ENCODE peak calls at places on chromosomes 6 and 20, in six cellular contexts. I is fibroblast of lung; N is keratinocyte; K is suprapubic skin; P is transverse colon; W is CD8-positive, alpha-beta T cell. J is an unnamed sample. For H3K9me3, the result is how much of the 10 kb centered on the place peaks cover.

GRCh38 chr6:149779644-149779963 is 30.1 kb downstream of the PCMT1 start:
- DNase-seq in I (peak), N (no peak), K (no peak), P (no peak), W (no peak), J (no peak)

GRCh38 chr20:43962518-43962917 is 47.9 kb downstream of the TOX2 start:
- DNase-seq in I (no peak), N (no peak), K (no peak), P (no peak), W (no peak), J (no peak)

GRCh38 chr6:157966990-157967389 is 14.7 kb upstream of the SYNJ2 start:
- DNase-seq in I (no peak), N (no peak), K (no peak), P (peak), W (peak), J (no peak)

GRCh38 chr6:113428702-113429101 is 428.4 kb upstream of the MARCKS start:
- DNase-seq in I (peak), N (no peak), K (no peak), P (no peak), W (no peak), J (no peak)

GRCh38 chr6:138404666-138405337 is 779 bp downstream of the HEBP2 start:
- DNase-seq in I (peak), N (no peak), K (peak), P (peak), W (peak), J (peak)

GRCh38 chr6:43393597-43393996 is 24.1 kb upstream of the ZNF318 start:
- DNase-seq in I (no peak), N (no peak), K (no peak), P (no peak), W (no peak), J (no peak)

GRCh38 chr6:13696226-13696625 is 15.4 kb downstream of the RANBP9 start:
- DNase-seq in I (peak), N (no peak), K (no peak), P (no peak), W (no peak), J (no peak)

GRCh38 chr6:41734666-41735426 is 562 bp downstream of the TFEB start:
- DNase-seq in I (peak), N (no peak), K (peak), P (peak), W (peak), J (peak)

GRCh38 chr6:159062564-159062945 is 17.8 kb upstream of the TAGAP start:
- DNase-seq in I (no peak), N (no peak), K (no peak), P (no peak), W (peak), J (peak)

GRCh38 chr6:138593100-138593877 is 94.0 kb upstream of the NHSL1 start:
- DNase-seq in I (peak), N (peak), K (no peak), P (peak), W (peak), J (no peak)

GRCh38 chr6:139625998-139626975 is 251.8 kb upstream of the CITED2 start:
- DNase-seq in I (peak), N (no peak), K (no peak), P (no peak), W (no peak), J (no peak)

GRCh38 chr20:31515775-31516107 is 1.5 kb downstream of the HM13 start:
- DNase-seq in I (no peak), N (no peak), K (no peak), P (peak), W (no peak), J (no peak)

GRCh38 chr20:33377366-33377765 is 24.0 kb downstream of the CDK5RAP1 start:
- DNase-seq in I (no peak), N (no peak), K (no peak), P (no peak), W (no peak), J (no peak)

GRCh38 chr6:52077961-52078613 is 9.3 kb downstream of the PKHD1 start:
- DNase-seq in I (no peak), N (no peak), K (no peak), P (no peak), W (no peak), J (no peak)

GRCh38 chr6:90184334-90185298 is 112.0 kb downstream of the BACH2 start:
- DNase-seq in I (peak), N (peak), K (no peak), P (no peak), W (no peak), J (no peak)

GRCh38 chr20:24772667-24773066 is 176.4 kb upstream of the CST7 start:
- DNase-seq in I (no peak), N (no peak), K (peak), P (no peak), W (no peak), J (no peak)

GRCh38 chr6:16807956-16808355 is 46.7 kb upstream of the ATXN1 start:
- DNase-seq in I (no peak), N (no peak), K (no peak), P (no peak), W (no peak), J (no peak)

GRCh38 chr20:41862023-41862422 is 243.8 kb upstream of the CHD6 start:
- DNase-seq in I (no peak), N (no peak), K (no peak), P (no peak), W (no peak), J (no peak)

GRCh38 chr6:167825759-167826229 is 917 bp upstream of the AFDN start:
- DNase-seq in I (peak), N (no peak), K (no peak), P (peak), W (peak), J (peak)

GRCh38 chr6:55875420-55875819 is at the start of gene BMP5:
- DNase-seq in I (no peak), N (no peak), K (no peak), P (no peak), W (no peak), J (no peak)
- H3K27ac ChIP-seq in I (no peak), N (no peak), K (no peak), P (no peak), W (no peak), J (no peak)

GRCh38 chr6:722608-723007 is 29.7 kb upstream of the EXOC2 start:
- DNase-seq in I (peak), N (no peak), K (no peak), P (no peak), W (no peak), J (no peak)

GRCh38 chr6:722077-722524 is 29.2 kb upstream of the EXOC2 start:
- DNase-seq in I (peak), N (peak), K (no peak), P (peak), W (peak), J (peak)

GRCh38 chr6:727796-728195 is 34.9 kb upstream of the EXOC2 start:
- DNase-seq in I (no peak), N (no peak), K (no peak), P (no peak), W (no peak), J (no peak)

GRCh38 chr6:718345-718744 is 25.4 kb upstream of the EXOC2 start:
- DNase-seq in I (no peak), N (no peak), K (no peak), P (no peak), W (no peak), J (no peak)

DNA sequence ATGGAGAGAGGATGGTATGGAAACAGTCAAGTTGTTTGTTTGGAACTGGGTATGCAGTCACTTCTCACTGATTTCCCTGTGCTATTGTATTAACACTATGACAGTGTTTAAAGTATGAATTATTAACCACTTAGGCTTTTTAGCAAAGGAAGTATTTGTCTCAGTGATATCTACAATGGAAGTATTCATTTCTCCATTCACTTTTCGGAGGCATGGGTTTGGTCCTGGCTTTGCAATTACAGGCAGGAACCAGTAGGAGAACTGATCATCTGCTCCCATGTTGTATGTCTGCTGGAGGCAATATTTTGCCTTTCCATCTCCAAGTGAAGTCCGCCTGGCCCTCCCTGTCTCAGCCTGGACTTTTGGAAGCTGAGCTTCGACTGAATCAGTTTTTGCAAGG is 30.6 kb upstream of the EXOC2 start:
- DNase-seq in I (no peak), N (no peak), K (no peak), P (no peak), W (no peak), J (no peak)
- TF ChIP-seq CTCF in I (peak), N (peak), K (no peak), P (no peak), W (no peak), J (no peak)

DNA sequence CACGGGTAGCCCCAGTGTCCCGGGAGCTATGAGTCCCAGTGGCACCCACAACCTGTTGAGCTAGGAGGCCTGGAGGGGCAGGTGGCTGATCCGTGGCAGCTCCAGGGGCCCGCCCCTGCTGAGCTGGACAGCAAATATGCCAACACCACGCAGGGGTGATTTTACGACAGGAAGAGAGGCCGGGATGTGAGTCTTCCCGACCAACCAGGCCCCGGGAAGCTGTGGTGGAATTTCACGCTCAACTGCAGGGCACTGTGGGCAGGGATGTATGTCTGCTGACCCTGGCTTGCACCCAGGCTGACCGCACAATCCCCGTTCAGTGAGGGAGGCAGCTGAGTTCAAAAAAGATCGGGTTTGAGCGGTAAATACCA is 183.9 kb downstream of the ERMARD start:
- DNase-seq in I (no peak), N (no peak), K (no peak), P (no peak), W (no peak), J (no peak)
- H3K9me3 ChIP-seq in I (under half), N (under half), K (under half), P (under half), W (under half), J (under half)

GRCh38 chr6:24908555-24908954 is 27.2 kb downstream of the RIPOR2 start:
- DNase-seq in I (no peak), N (no peak), K (no peak), P (no peak), W (no peak), J (no peak)
- H3K27ac ChIP-seq in I (no peak), N (no peak), K (no peak), P (peak), W (peak), J (peak)

DNA sequence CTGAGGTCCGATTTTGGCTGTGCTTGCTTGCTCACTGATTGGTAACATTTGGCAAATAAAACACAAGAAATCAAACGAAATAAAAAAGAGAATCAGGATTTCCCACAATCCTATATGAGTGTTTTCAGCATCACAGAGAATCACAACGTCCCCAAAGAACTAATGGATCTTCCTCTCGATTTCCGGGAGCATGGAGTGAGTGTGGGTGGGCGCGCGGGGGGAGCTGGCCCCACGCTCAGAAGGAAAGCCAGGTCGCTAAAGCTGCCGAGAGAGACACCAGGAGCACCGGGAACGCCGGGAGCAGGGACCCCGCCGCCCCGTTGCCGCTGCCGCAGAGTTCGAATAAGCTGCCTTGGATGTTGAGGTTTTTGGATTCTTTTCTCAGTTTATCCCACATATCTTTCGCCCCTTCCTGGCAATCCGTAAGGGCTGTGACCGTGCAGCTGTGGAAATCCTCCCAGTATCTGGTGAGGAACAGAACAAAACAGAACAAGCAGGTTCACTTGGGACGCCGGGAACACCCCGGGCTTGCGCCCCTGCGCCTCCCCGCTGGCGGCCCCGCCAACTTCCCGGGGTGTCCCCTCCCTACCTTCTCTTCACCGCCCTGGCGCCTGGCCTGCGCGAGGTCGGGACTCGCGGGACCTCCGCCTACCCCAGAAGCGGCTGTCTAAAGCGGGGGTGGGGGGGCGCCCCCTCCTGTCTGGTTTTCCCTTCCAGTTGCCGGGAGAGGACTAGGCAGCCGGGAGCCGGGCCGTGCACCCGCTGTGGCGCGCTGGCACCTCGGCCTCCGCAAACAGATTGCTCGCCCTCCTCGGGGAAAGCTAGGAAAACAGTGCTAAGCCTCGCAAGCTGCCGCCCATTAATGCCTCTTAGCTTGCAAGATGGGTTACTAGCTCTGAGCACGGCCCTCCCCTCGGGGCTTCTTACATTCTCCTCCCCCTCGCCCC is 7.7 kb downstream of the NRN1 start:
- DNase-seq in I (no peak), N (no peak), K (no peak), P (no peak), W (no peak), J (no peak)
- TF ChIP-seq CTCF in I (no peak), N (no peak), K (no peak), P (no peak), W (no peak), J (no peak)

GRCh38 chr20:39752235-39752876 is 790.2 kb downstream of the DHX35 start:
- DNase-seq in I (no peak), N (no peak), K (no peak), P (no peak), W (no peak), J (no peak)
- H3K9me3 ChIP-seq in I (under half), N (under half), K (under half), P (under half), W (under half), J (under half)

GRCh38 chr20:50345712-50346371 is 155.2 kb downstream of the CEBPB start:
- DNase-seq in I (no peak), N (no peak), K (no peak), P (no peak), W (no peak), J (no peak)

GRCh38 chr20:50344232-50345071 is 153.8 kb downstream of the CEBPB start:
- DNase-seq in I (no peak), N (no peak), K (no peak), P (no peak), W (no peak), J (no peak)

GRCh38 chr20:50348118-50348517 is 157.5 kb downstream of the CEBPB start:
- DNase-seq in I (peak), N (no peak), K (no peak), P (no peak), W (no peak), J (no peak)

GRCh38 chr20:50347568-50347981 is 156.9 kb downstream of the CEBPB start:
- DNase-seq in I (no peak), N (no peak), K (no peak), P (no peak), W (no peak), J (no peak)

GRCh38 chr20:50346372-50347347 is 156.0 kb downstream of the CEBPB start:
- DNase-seq in I (peak), N (no peak), K (peak), P (peak), W (no peak), J (no peak)
- H3K27ac ChIP-seq in I (peak), N (no peak), K (peak), P (peak), W (no peak), J (no peak)

DNA sequence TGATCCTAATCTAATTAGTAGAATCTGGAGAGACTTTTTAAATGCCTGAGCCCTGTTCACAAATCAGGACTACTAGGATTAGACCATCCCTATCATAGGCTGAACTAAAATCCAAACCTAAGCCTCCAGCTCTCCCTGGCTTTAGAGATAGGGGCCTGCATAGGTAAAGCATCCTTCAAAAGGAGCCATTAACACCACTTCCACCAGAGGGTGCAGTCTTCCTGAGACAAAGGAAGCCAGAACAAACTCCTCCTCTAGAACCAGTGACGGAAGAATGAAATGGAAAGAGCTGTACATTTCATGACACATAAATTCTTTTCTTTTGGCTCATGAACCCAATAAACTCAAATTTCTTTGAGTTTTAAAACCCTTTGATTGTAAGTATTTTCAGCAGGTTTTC is 291.2 kb upstream of the ADGRB3 start:
- DNase-seq in I (peak), N (no peak), K (no peak), P (no peak), W (no peak), J (no peak)
- TF ChIP-seq CTCF in I (peak), N (no peak), K (no peak), P (peak), W (no peak), J (no peak)

DNA sequence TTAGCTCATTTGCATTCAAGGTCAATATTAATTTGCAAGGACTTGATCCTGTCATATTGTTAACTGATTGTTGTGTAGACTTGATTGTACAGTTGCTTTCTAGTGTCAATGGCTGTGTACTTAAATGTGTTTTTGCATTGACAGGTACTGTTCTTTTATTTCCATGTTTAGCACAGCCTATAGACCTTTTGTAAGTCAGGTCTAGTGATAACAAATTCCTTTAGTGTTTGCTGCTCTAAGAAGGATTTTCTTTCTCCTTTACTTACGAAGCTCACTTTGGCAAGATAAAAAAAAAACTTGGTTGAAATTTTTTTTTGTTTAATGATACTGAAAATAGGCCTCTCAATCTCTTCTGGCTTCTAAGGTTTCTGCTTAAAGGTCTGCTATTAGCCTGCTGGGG is 942.3 kb downstream of the QKI start:
- DNase-seq in I (no peak), N (no peak), K (no peak), P (no peak), W (no peak), J (no peak)
- H3K9me3 ChIP-seq in I (under half), N (under half), K (under half), P (under half), W (under half), J (under half)

GRCh38 chr6:26089272-26089671 is 2.0 kb downstream of the HFE start:
- DNase-seq in I (no peak), N (no peak), K (no peak), P (peak), W (no peak), J (no peak)
- H3K27ac ChIP-seq in I (no peak), N (no peak), K (no peak), P (peak), W (no peak), J (no peak)